ENCODE peak calls at places on chromosomes 4 and X, in eight cellular contexts. T is stimulated activated CD8-positive, alpha-beta memory T cell treated with anti-CD3 and anti-CD28 coated beads, Interleukin-15, amount 100 ng/mL, for 24 hours; Y is T-helper 2 cell; X is left kidney; W is BE2C; P is HL-60; K is NCI-H774; Z is pancreas. A is an unnamed sample.

GRCh38 chr4:128639586-128640270 is 169.8 kb upstream of the JADE1 start:
- DNase-seq in K (no peak), T (no peak), W (no peak), X (no peak), Y (no peak), P (no peak), Z (no peak), A (no peak)

GRCh38 chrX:40933132-40934078 is 151.8 kb upstream of the USP9X start:
- DNase-seq in P (peak), T (no peak), Y (no peak), X (peak), W (no peak), K (no peak), Z (no peak), A (no peak)

GRCh38 chrX:10028283-10029104 is 61.3 kb downstream of the CLDN34 start:
- DNase-seq in T (no peak), W (no peak), P (no peak), X (no peak), Z (no peak), Y (no peak), K (no peak), A (peak)

GRCh38 chr4:185742766-185743165 is 69.2 kb downstream of the SORBS2 start:
- DNase-seq in X (no peak), T (no peak), W (no peak), P (no peak), Y (no peak), Z (peak), K (peak), A (no peak)

GRCh38 chrX:50704987-50705386 is 109.0 kb downstream of the SHROOM4 start:
- DNase-seq in W (no peak), T (no peak), Z (no peak), X (no peak), K (no peak), Y (no peak), P (no peak), A (no peak)

GRCh38 chr4:2071252-2071911 is 12.3 kb downstream of the NAT8L start:
- DNase-seq in Y (no peak), P (no peak), T (no peak), W (no peak), Z (peak), X (peak), K (no peak), A (no peak)

GRCh38 chr4:154549894-154550790 is at the start of gene PLRG1:
- DNase-seq in P (peak), T (peak), W (peak), Y (peak), K (peak), Z (peak), X (peak), A (peak)

GRCh38 chrX:129629837-129630236 is 24.9 kb downstream of the APLN start:
- DNase-seq in T (no peak), Y (no peak), X (no peak), P (no peak), K (no peak), W (no peak), Z (no peak), A (no peak)

GRCh38 chrX:107646736-107647135 is 18.4 kb downstream of the PRPS1 start:
- DNase-seq in T (no peak), P (no peak), W (no peak), X (no peak), Y (no peak), Z (no peak), K (no peak), A (no peak)